ENCODE peak calls at places on chromosomes 1 and 21, in eight cellular contexts. F is cardiac fibroblast, I is endothelial cell, D is fibroblast of the aortic adventitia, S is astrocyte of the spinal cord, O is heart right ventricle, W is fibroblast of lung, B is HFFc6. Y is an unnamed sample.

GRCh38 chr1:234845097-234845660 is 235.2 kb upstream of the IRF2BP2 start:
- DNase-seq in F (no peak), W (peak), S (peak), D (no peak), O (no peak), I (no peak), B (no peak), Y (no peak)

GRCh38 chr1:44568128-44568900 is 106.0 kb downstream of the TMEM53 start:
- DNase-seq in S (no peak), B (no peak), W (no peak), D (no peak), F (no peak), I (no peak), O (no peak), Y (no peak)

GRCh38 chr1:241271427-241271826 is 85.6 kb downstream of the RGS7 start:
- DNase-seq in D (no peak), F (no peak), S (no peak), W (no peak), O (no peak), I (no peak), B (no peak), Y (no peak)

GRCh38 chr1:38117444-38117887 is 70.9 kb upstream of the POU3F1 start:
- DNase-seq in B (no peak), I (no peak), O (no peak), S (no peak), D (no peak), W (no peak), F (no peak), Y (no peak)

GRCh38 chr21:37338671-37339526 is 27.7 kb upstream of the DYRK1A start:
- DNase-seq in B (peak), F (peak), D (peak), O (peak), I (no peak), W (peak), S (peak), Y (peak)

GRCh38 chr1:24392982-24393645 is 20.5 kb downstream of the STPG1 start:
- DNase-seq in I (no peak), D (no peak), W (no peak), S (no peak), F (no peak), B (no peak), O (no peak), Y (no peak)

GRCh38 chr1:50610563-50610962 is 187.3 kb upstream of the DMRTA2 start:
- DNase-seq in W (no peak), S (no peak), O (no peak), D (no peak), B (no peak), F (no peak), I (no peak), Y (no peak)

GRCh38 chr1:36576677-36577076 is 94.0 kb upstream of the CSF3R start:
- DNase-seq in B (no peak), O (no peak), D (no peak), S (no peak), W (no peak), F (no peak), I (no peak), Y (no peak)

GRCh38 chr1:183734600-183735036 is 70.3 kb upstream of the RGL1 start:
- DNase-seq in O (no peak), W (peak), B (peak), S (no peak), D (peak), I (peak), F (peak), Y (peak)

GRCh38 chr1:218479436-218480115 is 134.4 kb downstream of the TGFB2 start:
- DNase-seq in O (no peak), B (peak), S (peak), F (peak), W (peak), I (no peak), D (peak), Y (peak)

GRCh38 chr1:83704350-83704749 is 294.6 kb downstream of the TTLL7 start:
- DNase-seq in F (no peak), D (no peak), I (no peak), W (no peak), B (no peak), O (no peak), S (no peak), Y (no peak)

GRCh38 chr1:171909711-171910110 is 68.4 kb downstream of the DNM3 start:
- DNase-seq in I (no peak), S (peak), W (peak), B (no peak), D (no peak), O (no peak), F (no peak), Y (no peak)

GRCh38 chr1:183287191-183287675 is 101.2 kb downstream of the LAMC2 start:
- DNase-seq in W (peak), D (peak), I (no peak), S (peak), F (peak), O (peak), B (no peak), Y (peak)

GRCh38 chr1:24292100-24292499 is 27.1 kb upstream of the GRHL3 start:
- DNase-seq in I (no peak), F (no peak), O (no peak), D (no peak), S (no peak), W (no peak), B (no peak), Y (no peak)

DNA sequence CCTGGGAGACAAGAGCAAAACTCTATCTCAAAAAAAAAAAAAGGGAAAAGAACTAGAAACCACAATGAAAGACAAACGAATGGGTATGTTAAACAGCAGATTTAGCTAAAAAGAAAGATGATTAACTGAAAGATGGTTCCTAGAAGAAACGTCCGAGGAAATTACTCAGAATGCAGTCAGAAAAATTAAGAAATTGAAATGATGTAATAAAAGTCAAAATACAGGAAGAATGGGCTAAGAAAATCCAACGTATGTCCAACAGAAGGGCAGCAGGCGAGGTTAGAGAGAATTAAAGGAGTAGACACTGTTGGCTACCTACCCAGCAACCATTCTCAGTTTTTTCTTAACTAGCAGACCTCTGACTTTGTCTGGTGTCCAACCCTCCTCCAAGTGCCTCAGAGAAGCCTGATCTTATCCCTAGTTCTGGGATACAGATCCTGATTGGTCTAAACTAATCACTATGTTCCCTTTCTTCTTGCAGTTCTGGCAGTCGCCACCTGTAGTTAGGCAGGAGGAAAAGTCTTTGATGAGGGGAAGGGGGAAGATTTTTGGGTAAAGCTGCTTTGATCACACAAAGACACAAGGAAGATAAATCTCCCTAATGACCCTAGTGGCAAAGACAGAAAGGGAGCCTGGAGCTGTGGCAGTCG is 25.7 kb downstream of the GPR161 start:
- DNase-seq in B (no peak), O (no peak), D (peak), S (no peak), I (no peak), F (peak), W (no peak), Y (no peak)
- TF ChIP-seq CTCF in B (peak), O (no peak), D (no peak), S (no peak), I (no peak), F (peak), W (no peak), Y (no peak)

GRCh38 chr1:209106861-209107260 is 476.7 kb upstream of the CAMK1G start:
- DNase-seq in W (no peak), B (no peak), S (no peak), O (no peak), D (no peak), F (no peak), I (no peak), Y (no peak)

GRCh38 chr1:209107535-209107934 is 476.0 kb upstream of the CAMK1G start:
- DNase-seq in W (no peak), D (no peak), O (no peak), I (no peak), F (no peak), S (no peak), B (no peak), Y (no peak)

GRCh38 chr1:209106237-209106741 is 477.2 kb upstream of the CAMK1G start:
- DNase-seq in D (peak), I (no peak), F (peak), O (no peak), S (peak), B (peak), W (peak), Y (peak)

GRCh38 chr1:209104646-209105045 is 478.9 kb upstream of the CAMK1G start:
- DNase-seq in W (no peak), F (no peak), O (no peak), I (no peak), S (no peak), B (no peak), D (no peak), Y (no peak)

DNA sequence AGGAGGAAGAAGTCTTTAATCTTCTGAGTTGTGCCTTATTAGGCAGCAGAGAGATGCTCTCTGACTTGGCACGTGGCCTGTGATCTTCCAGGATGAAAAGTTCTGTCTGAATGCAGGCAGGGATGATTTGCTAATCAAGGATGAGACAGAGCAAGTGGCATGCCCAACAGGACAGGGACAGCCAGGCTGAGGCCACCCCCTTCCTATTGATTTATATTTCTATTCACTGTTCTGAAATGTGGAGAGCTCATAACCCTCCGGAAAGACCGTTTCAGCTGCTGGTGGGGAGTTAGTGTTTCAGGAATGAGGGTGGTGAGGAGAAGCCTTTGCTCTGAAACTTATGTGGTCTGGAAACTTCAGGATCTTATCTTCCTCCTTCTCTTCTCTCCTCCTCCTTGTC is 477.7 kb upstream of the CAMK1G start:
- DNase-seq in F (no peak), O (no peak), W (no peak), D (no peak), B (no peak), S (no peak), I (no peak), Y (no peak)
- TF ChIP-seq CTCF in F (no peak), O (no peak), W (no peak), D (no peak), B (no peak), S (no peak), I (no peak), Y (no peak)

DNA sequence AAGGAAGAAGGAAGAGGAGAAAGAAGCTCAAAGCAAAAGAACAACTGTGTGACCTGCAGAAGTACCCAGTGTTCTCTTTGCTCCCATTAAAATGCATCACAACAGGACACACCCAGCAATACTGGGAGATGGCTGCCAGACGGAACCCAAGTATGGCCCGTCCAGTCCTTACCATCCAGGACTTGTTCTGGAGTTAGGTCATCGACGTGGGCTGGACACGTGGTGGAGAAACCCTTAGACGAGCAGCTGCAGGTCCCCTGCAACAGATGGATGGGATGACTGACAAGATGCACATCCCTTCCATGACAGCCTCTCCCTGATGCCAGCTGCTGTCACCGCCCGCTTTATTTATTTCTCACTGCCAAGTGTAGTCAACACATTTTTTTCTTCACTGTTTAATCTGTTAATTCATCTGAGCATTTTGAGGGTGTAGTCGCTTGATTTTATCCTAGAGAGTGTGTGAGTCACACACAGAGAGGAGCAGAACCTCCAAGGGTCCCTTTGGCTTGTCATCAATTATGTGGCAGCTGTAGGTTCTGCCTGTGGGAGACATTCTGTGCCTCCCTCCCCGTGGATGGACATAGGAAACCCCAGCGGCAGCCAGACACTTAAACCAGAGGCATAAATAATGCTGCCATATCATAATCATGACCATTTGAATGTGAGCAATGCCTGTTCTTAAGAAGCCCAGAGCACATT is 80.9 kb downstream of the ABCA4 start:
- DNase-seq in F (peak), S (no peak), D (peak), O (no peak), W (peak), B (peak), I (no peak), Y (no peak)
- TF ChIP-seq CTCF in F (no peak), S (no peak), D (no peak), O (no peak), W (no peak), B (peak), I (peak), Y (no peak)

GRCh38 chr1:10762153-10762523 is 34.3 kb downstream of the CASZ1 start:
- DNase-seq in I (peak), D (no peak), W (no peak), B (no peak), F (no peak), S (no peak), O (no peak), Y (no peak)
- TF ChIP-seq CTCF in I (no peak), D (no peak), W (no peak), B (no peak), F (no peak), S (no peak), O (no peak), Y (no peak)

DNA sequence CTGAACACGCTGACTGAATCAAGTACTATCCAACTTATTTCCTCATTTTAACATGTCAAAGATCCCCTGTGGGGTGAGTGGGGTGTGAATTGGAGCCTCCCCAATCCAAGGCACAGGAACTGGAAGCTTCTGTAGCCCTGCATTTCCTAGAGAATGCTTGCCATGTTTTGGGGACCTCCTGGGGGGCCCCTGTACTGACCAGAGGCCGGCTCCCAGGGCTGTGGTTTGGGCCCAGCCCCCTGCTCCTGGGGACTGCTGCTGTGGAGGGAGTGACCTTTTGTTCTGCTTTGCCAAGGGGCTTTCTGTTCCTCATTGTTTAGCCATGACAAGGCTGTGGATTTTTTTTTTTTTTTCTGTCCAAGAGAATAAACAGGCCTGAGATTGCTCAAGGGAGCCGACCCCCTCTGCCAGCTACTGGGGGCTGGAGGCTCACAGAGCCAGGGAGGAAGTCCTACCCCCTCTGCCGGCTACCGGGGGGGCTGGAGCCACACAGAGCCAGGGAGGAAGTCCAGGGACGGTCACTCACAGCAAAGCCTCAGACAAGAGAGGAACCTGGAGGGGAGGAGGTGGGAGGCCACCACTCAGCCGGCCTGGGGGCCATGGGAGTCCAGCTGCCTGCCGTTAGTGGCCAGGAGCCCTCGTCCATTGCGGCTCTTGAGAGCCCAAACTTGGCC is 17.4 kb downstream of the TNFRSF1B start:
- DNase-seq in O (peak), D (peak), W (peak), I (peak), S (peak), B (no peak), F (peak), Y (peak)
- TF ChIP-seq CTCF in O (peak), D (peak), W (peak), I (no peak), S (peak), B (peak), F (peak), Y (peak)

GRCh38 chr1:117794073-117794472 is 135.3 kb downstream of the GDAP2 start:
- DNase-seq in O (no peak), D (peak), S (peak), B (peak), F (peak), I (no peak), W (peak), Y (peak)
- TF ChIP-seq CTCF in O (no peak), D (no peak), S (no peak), B (no peak), F (no peak), I (no peak), W (no peak), Y (no peak)

DNA sequence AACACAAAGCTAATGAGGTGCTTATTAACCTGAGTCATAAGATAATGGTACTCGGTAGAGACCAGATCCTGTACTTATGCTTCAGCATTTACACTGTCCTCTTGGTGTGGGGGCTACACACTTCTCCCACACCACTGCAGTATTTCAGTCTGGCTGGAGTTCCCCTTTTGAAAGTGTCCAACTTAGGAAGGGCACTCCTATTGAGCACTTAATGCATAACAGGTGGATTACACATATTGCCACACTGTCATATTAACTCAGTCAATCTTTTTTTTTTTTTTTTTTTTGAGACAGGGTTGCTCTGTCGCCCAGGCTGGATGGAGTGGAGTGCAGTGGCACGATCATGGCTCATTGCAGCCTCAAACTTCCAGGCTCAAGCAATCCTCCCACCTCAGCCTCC is 1.5 kb downstream of the GPATCH4 start:
- DNase-seq in O (no peak), F (peak), D (no peak), I (no peak), S (no peak), W (peak), B (no peak), Y (no peak)
- TF ChIP-seq CTCF in O (no peak), F (peak), D (no peak), I (peak), S (no peak), W (no peak), B (peak), Y (peak)

GRCh38 chr1:85894651-85895050 is 186.4 kb upstream of the ZNHIT6 start:
- DNase-seq in F (peak), B (peak), I (peak), O (peak), W (peak), S (peak), D (peak), Y (peak)
- TF ChIP-seq CTCF in F (peak), B (peak), I (peak), O (peak), W (peak), S (peak), D (peak), Y (peak)

GRCh38 chr1:167676916-167677848 is 44.6 kb upstream of the MPZL1 start:
- DNase-seq in O (no peak), W (no peak), S (no peak), F (no peak), I (no peak), B (no peak), D (no peak), Y (no peak)
- TF ChIP-seq CTCF in O (no peak), W (no peak), S (no peak), F (no peak), I (no peak), B (no peak), D (no peak), Y (no peak)

Y was measured in IMR-90.